ENCODE peak calls at places on chromosomes 13 and 19, in six cellular contexts. D is transverse colon, N is breast epithelium, Z is Peyer's patch, U is keratinocyte, V is NT2/D1. Q is an unnamed sample.

GRCh38 chr19:29658221-29658991 is 6.9 kb upstream of the PLEKHF1 start:
- DNase-seq in V (no peak), N (no peak), D (no peak), U (no peak), Z (no peak), Q (no peak)

GRCh38 chr13:97535619-97536018 is 101.7 kb downstream of the RAP2A start:
- DNase-seq in D (no peak), U (no peak), N (no peak), Z (no peak), V (no peak), Q (no peak)

GRCh38 chr13:43374621-43375020 is 351.2 kb downstream of the DNAJC15 start:
- DNase-seq in U (no peak), N (no peak), V (no peak), D (no peak), Z (no peak), Q (no peak)

GRCh38 chr13:34847751-34848150 is 94.3 kb upstream of the NBEA start:
- DNase-seq in V (no peak), N (no peak), D (no peak), Z (no peak), U (no peak), Q (peak; percentile 25)

GRCh38 chr19:710767-711166 is 2.0 kb downstream of the PALM start:
- DNase-seq in Z (no peak), U (no peak), V (no peak), N (no peak), D (no peak), Q (no peak)

GRCh38 chr13:95153647-95154405 is 147.4 kb downstream of the ABCC4 start:
- DNase-seq in V (peak; percentile 30), Z (no peak), D (no peak), N (no peak), U (no peak), Q (no peak)

GRCh38 chr19:17281391-17282304 is at the start of gene ANKLE1:
- DNase-seq in Z (peak; percentile 54), N (no peak), D (peak; percentile 27), V (no peak), U (no peak), Q (no peak)

GRCh38 chr13:79481685-79482052 is 714 bp downstream of the NDFIP2 start:
- DNase-seq in Z (peak; percentile 16), N (peak; percentile 19), U (no peak), D (peak; percentile 44), V (no peak), Q (no peak)

GRCh38 chr13:52845334-52845761 is 3.1 kb downstream of the PCDH8 start:
- DNase-seq in V (no peak), D (no peak), Z (no peak), N (no peak), U (no peak), Q (no peak)

GRCh38 chr13:44954210-44954609 is 35.1 kb downstream of the NUFIP1 start:
- DNase-seq in Z (no peak), V (no peak), U (no peak), N (no peak), D (no peak), Q (no peak)

GRCh38 chr19:3767050-3767449 is 4.6 kb downstream of the MRPL54 start:
- DNase-seq in Z (no peak), N (no peak), V (no peak), D (no peak), U (no peak), Q (no peak)

GRCh38 chr13:113094410-113094800 is 11.2 kb upstream of the F7 start:
- DNase-seq in U (no peak), N (no peak), V (no peak), D (no peak), Z (no peak), Q (no peak)

GRCh38 chr19:35251456-35251855 is 2.7 kb downstream of the LSR start:
- DNase-seq in D (no peak), Z (peak; percentile 13), N (no peak), U (no peak), V (no peak), Q (no peak)

GRCh38 chr13:25691654-25692053 is 319.9 kb downstream of the ATP8A2 start:
- DNase-seq in N (no peak), D (no peak), Z (no peak), U (no peak), V (no peak), Q (no peak)

GRCh38 chr19:45424191-45425058 is 708 bp upstream of the ERCC1 start:
- DNase-seq in D (peak; percentile 75), N (no peak), U (peak; percentile 95), V (no peak), Z (peak; percentile 47), Q (no peak)

GRCh38 chr13:77230560-77230959 is 96.3 kb downstream of the MYCBP2 start:
- DNase-seq in D (no peak), Z (no peak), U (no peak), N (no peak), V (no peak), Q (no peak)

GRCh38 chr19:50310759-50311465 is 18.3 kb downstream of the KCNC3 start:
- DNase-seq in N (no peak), V (no peak), D (no peak), U (no peak), Z (no peak), Q (no peak)

GRCh38 chr19:50311723-50312635 is 17.2 kb downstream of the KCNC3 start:
- DNase-seq in D (no peak), Z (no peak), U (no peak), V (no peak), N (no peak), Q (no peak)

GRCh38 chr19:50314724-50315700 is 14.2 kb downstream of the KCNC3 start:
- DNase-seq in N (no peak), V (no peak), Z (no peak), D (no peak), U (no peak), Q (no peak)

GRCh38 chr19:50313812-50314536 is 15.2 kb downstream of the KCNC3 start:
- DNase-seq in N (no peak), D (no peak), U (no peak), V (no peak), Z (no peak), Q (no peak)

DNA sequence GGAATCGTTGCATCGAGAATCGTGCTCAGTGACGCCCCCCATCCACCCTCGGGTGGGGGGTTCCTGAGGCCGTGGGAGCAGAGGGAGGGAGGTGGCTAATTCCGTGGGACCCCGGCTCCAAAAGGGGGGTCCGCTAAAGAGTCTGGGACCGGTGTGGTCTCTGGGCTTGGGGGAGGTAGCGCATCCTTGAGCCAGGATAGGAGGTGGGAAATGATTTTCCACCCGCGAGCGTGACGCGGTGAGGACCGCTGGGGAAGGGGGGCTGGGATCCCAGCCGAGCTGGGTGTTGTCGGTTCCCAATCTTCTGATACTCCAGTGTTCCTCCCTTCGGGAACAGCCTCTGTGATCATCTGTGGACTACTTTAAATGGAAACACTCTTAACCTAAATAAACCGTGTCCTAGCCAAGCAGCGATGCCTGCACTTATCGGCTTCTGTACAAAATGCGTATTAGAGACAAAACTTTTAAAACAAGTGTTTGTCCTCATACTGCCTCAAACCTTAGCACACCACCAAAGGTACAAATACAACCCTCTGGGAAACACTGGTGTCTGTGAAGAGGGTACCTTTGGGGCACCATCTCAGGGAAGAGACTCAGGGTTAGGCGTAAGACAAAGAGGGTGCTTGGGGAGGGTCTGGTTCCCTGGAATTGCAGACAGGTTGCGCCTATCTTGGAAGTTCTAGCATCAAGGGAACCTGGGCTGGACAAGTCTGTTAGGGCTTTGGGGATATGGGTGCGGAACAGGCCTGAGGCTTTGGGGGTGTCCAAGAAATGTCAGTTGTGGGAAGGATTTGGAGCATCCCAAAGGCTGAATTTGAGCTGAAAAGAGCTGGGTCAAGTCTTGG is 16.0 kb downstream of the KCNC3 start:
- DNase-seq in Z (no peak), U (no peak), V (no peak), D (no peak), N (no peak), Q (no peak)
- H3K4me3 ChIP-seq in Z (no peak overlapping the region), U (no peak overlapping the region), V (peak overlapping the region; percentile 57), D (no peak overlapping the region), N (no peak overlapping the region), Q (no peak overlapping the region)

DNA sequence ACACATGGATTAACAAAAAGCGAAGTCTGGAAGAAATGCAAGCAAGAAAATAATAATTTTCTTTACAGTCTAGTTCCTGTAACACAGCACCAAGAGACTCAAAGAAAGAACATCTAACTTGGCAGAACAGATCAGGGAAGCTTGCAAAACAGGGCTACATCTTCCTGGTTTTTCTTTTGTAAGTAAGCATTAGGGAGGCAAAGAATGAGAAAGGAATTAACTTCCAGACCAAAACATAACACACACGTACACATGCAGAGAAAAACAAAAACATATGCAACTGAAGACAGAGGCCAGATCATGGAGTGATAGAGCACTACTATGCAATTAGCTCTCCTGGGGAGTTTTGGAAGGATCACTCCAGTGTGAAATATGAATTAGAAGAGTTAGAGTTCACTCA is 120.5 kb downstream of the DIAPH3 start:
- DNase-seq in D (no peak), V (no peak), N (no peak), Z (no peak), U (no peak), Q (no peak)
- H3K4me3 ChIP-seq in D (no peak overlapping the region), V (no peak overlapping the region), N (no peak overlapping the region), Z (no peak overlapping the region), U (no peak overlapping the region), Q (no peak overlapping the region)

DNA sequence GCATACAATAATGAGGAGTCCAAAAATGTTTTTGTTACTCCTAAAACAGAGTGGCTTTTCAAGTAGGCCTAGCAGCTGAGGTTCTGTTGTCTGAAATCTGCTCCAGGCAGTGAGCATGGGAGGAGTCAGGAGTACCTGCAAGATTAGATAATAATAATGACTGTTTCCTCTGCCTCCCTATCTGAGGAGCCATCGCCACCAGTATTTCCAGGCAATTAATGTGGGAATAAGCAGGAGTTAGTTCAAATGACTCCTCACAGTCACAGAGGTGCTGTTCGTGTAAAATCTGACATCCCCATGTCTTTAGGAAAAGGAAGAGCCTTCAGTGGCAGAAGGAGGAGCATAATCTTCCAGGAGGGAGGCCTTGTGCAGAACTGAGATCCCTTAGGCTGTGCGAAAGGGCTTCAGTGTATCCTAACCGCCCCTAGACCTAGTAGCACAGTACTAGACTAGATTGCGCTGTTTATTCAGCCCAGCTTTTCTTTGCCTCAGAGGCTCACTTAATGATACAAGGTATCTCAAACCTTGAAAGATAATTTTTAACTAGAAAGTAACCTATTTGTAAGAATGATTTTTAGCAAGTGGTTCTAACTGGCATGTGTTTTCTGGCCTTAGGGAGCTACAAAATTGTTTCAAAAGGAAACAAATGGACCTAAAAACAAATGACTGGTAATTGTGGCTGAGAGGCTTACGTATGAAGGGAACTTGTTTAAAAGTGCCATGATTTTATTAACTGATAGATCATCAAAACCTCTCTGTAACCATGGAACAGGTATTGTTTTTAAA is 49.0 kb downstream of the FREM2 start:
- DNase-seq in N (no peak), D (no peak), V (no peak), Z (no peak), U (no peak), Q (no peak)
- H3K4me3 ChIP-seq in N (no peak overlapping the region), D (no peak overlapping the region), V (no peak overlapping the region), Z (no peak overlapping the region), U (no peak overlapping the region), Q (no peak overlapping the region)

DNA sequence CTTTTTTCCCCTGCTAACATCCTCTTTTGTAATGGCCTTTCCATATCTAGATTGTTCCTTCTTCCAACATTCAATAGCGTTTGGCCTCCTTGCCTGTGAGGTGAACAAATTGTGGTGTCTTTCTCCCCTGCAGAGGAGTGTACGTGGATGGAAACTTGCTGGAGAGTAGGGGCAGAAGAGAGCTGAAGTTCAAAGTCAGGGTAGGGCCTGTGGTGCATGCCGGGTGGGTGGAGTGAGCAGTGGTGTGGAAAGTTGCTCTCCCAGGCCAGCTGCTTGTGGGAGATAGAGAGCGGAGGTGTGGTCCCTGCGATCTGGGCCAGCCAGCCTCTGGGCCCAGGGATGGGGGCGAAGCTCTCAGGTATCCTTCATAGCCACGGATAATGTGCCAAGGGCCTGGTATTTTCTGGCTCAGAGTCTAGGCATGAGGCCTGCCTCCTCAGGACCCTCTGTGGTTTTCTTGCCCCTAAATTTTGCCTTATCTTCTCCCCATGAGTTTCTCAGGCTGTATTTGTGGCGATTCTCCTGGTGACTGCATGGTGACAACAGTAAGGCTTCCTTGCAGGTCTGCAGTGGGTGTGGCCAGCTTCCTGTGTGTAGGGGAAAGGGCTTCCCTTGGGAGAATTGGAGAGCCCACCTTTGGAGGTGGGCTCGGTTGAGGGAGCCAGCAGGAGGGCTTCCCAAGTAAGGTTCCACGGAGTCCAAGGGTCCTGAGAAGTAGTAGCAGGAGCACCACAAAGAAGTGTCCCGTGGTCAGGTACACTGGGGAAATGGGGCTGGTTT is 6.7 kb downstream of the RGCC start:
- DNase-seq in N (no peak), Z (peak; percentile 65), D (peak; percentile 20), V (no peak), U (no peak), Q (no peak)
- H3K4me3 ChIP-seq in N (no peak overlapping the region), Z (no peak overlapping the region), D (no peak overlapping the region), V (no peak overlapping the region), U (no peak overlapping the region), Q (no peak overlapping the region)